ENCODE peak calls at places on chromosomes 7 and 10, in ten cellular contexts. One of them, this sample, is unnamed.
A peak's percentile ranks its signal among the peaks of the same experiment; 100 is the strongest.

GRCh38 chr7:50588937-50589336 is 23.7 kb upstream of the DDC start:
- DNase-seq in stimulated activated CD4-positive, alpha-beta T cell treated with anti-CD3 and anti-CD28 coated beads, TNF-alpha, amount 100 ng/mL, for 4 hours: no peak
- DNase-seq in C1 segment of cervical spinal cord: no peak
- DNase-seq in CD4-positive, alpha-beta T cell: no peak
- DNase-seq in iris pigment epithelial cell: no peak
- DNase-seq in cardiac fibroblast: no peak
- DNase-seq in M059J: no peak
- DNase-seq in left ventricle myocardium inferior: no peak
- DNase-seq in activated T-cell treated with anti-CD3 and anti-CD28 coated beads for 1 hour: no peak
- DNase-seq in GM23338: peak; percentile 75
- DNase-seq in this sample: peak; percentile 33

GRCh38 chr7:20331231-20331880 is 656 bp downstream of the ITGB8 start:
- DNase-seq in CD4-positive, alpha-beta T cell: no peak
- DNase-seq in cardiac fibroblast: peak; percentile 40
- DNase-seq in M059J: peak; percentile 51
- DNase-seq in left ventricle myocardium inferior: peak; percentile 30
- DNase-seq in stimulated activated CD4-positive, alpha-beta T cell treated with anti-CD3 and anti-CD28 coated beads, TNF-alpha, amount 100 ng/mL, for 4 hours: no peak
- DNase-seq in C1 segment of cervical spinal cord: peak; percentile 73
- DNase-seq in activated T-cell treated with anti-CD3 and anti-CD28 coated beads for 1 hour: no peak
- DNase-seq in iris pigment epithelial cell: peak; percentile 37
- DNase-seq in GM23338: peak; percentile 83
- DNase-seq in this sample: peak; percentile 74

GRCh38 chr7:90879924-90880323 is 283.8 kb downstream of the CDK14 start:
- DNase-seq in M059J: no peak
- DNase-seq in C1 segment of cervical spinal cord: no peak
- DNase-seq in activated T-cell treated with anti-CD3 and anti-CD28 coated beads for 1 hour: no peak
- DNase-seq in cardiac fibroblast: no peak
- DNase-seq in stimulated activated CD4-positive, alpha-beta T cell treated with anti-CD3 and anti-CD28 coated beads, TNF-alpha, amount 100 ng/mL, for 4 hours: no peak
- DNase-seq in left ventricle myocardium inferior: peak; percentile 40
- DNase-seq in GM23338: no peak
- DNase-seq in iris pigment epithelial cell: no peak
- DNase-seq in CD4-positive, alpha-beta T cell: no peak
- DNase-seq in this sample: no peak

GRCh38 chr7:114988755-114989154 is 66.9 kb downstream of the MDFIC start:
- DNase-seq in left ventricle myocardium inferior: peak; percentile 74
- DNase-seq in iris pigment epithelial cell: peak; percentile 87
- DNase-seq in cardiac fibroblast: peak; percentile 62
- DNase-seq in activated T-cell treated with anti-CD3 and anti-CD28 coated beads for 1 hour: no peak
- DNase-seq in GM23338: no peak
- DNase-seq in stimulated activated CD4-positive, alpha-beta T cell treated with anti-CD3 and anti-CD28 coated beads, TNF-alpha, amount 100 ng/mL, for 4 hours: no peak
- DNase-seq in M059J: peak; percentile 78
- DNase-seq in C1 segment of cervical spinal cord: no peak
- DNase-seq in CD4-positive, alpha-beta T cell: no peak
- DNase-seq in this sample: no peak

GRCh38 chr10:95214793-95215192 is 20.8 kb downstream of the ACSM6 start:
- DNase-seq in left ventricle myocardium inferior: no peak
- DNase-seq in iris pigment epithelial cell: peak; percentile 53
- DNase-seq in M059J: peak; percentile 73
- DNase-seq in CD4-positive, alpha-beta T cell: no peak
- DNase-seq in C1 segment of cervical spinal cord: no peak
- DNase-seq in cardiac fibroblast: peak; percentile 57
- DNase-seq in GM23338: no peak
- DNase-seq in activated T-cell treated with anti-CD3 and anti-CD28 coated beads for 1 hour: no peak
- DNase-seq in stimulated activated CD4-positive, alpha-beta T cell treated with anti-CD3 and anti-CD28 coated beads, TNF-alpha, amount 100 ng/mL, for 4 hours: no peak
- DNase-seq in this sample: no peak

GRCh38 chr7:40243076-40243475 is 108.3 kb downstream of the SUGCT start:
- DNase-seq in C1 segment of cervical spinal cord: no peak
- DNase-seq in stimulated activated CD4-positive, alpha-beta T cell treated with anti-CD3 and anti-CD28 coated beads, TNF-alpha, amount 100 ng/mL, for 4 hours: no peak
- DNase-seq in CD4-positive, alpha-beta T cell: no peak
- DNase-seq in M059J: no peak
- DNase-seq in cardiac fibroblast: no peak
- DNase-seq in left ventricle myocardium inferior: no peak
- DNase-seq in GM23338: no peak
- DNase-seq in activated T-cell treated with anti-CD3 and anti-CD28 coated beads for 1 hour: no peak
- DNase-seq in iris pigment epithelial cell: no peak
- DNase-seq in this sample: no peak

GRCh38 chr10:6044651-6045599 is 17.2 kb downstream of the IL2RA start:
- DNase-seq in activated T-cell treated with anti-CD3 and anti-CD28 coated beads for 1 hour: no peak
- DNase-seq in GM23338: no peak
- DNase-seq in C1 segment of cervical spinal cord: no peak
- DNase-seq in M059J: no peak
- DNase-seq in cardiac fibroblast: no peak
- DNase-seq in left ventricle myocardium inferior: no peak
- DNase-seq in CD4-positive, alpha-beta T cell: no peak
- DNase-seq in stimulated activated CD4-positive, alpha-beta T cell treated with anti-CD3 and anti-CD28 coated beads, TNF-alpha, amount 100 ng/mL, for 4 hours: no peak
- DNase-seq in iris pigment epithelial cell: no peak
- DNase-seq in this sample: no peak

GRCh38 chr7:139532636-139533035 is 9.2 kb downstream of the CLEC2L start:
- DNase-seq in stimulated activated CD4-positive, alpha-beta T cell treated with anti-CD3 and anti-CD28 coated beads, TNF-alpha, amount 100 ng/mL, for 4 hours: no peak
- DNase-seq in iris pigment epithelial cell: no peak
- DNase-seq in left ventricle myocardium inferior: no peak
- DNase-seq in activated T-cell treated with anti-CD3 and anti-CD28 coated beads for 1 hour: no peak
- DNase-seq in M059J: no peak
- DNase-seq in cardiac fibroblast: no peak
- DNase-seq in CD4-positive, alpha-beta T cell: no peak
- DNase-seq in GM23338: no peak
- DNase-seq in C1 segment of cervical spinal cord: no peak
- DNase-seq in this sample: no peak

GRCh38 chr7:154759989-154760388 is 242.9 kb downstream of the PAXIP1 start:
- DNase-seq in CD4-positive, alpha-beta T cell: no peak
- DNase-seq in M059J: no peak
- DNase-seq in activated T-cell treated with anti-CD3 and anti-CD28 coated beads for 1 hour: no peak
- DNase-seq in GM23338: no peak
- DNase-seq in left ventricle myocardium inferior: no peak
- DNase-seq in stimulated activated CD4-positive, alpha-beta T cell treated with anti-CD3 and anti-CD28 coated beads, TNF-alpha, amount 100 ng/mL, for 4 hours: no peak
- DNase-seq in iris pigment epithelial cell: no peak
- DNase-seq in C1 segment of cervical spinal cord: no peak
- DNase-seq in cardiac fibroblast: no peak
- DNase-seq in this sample: no peak

GRCh38 chr7:5779108-5779507 is 2.4 kb downstream of the RNF216 start:
- DNase-seq in stimulated activated CD4-positive, alpha-beta T cell treated with anti-CD3 and anti-CD28 coated beads, TNF-alpha, amount 100 ng/mL, for 4 hours: no peak
- DNase-seq in M059J: no peak
- DNase-seq in GM23338: no peak
- DNase-seq in C1 segment of cervical spinal cord: no peak
- DNase-seq in CD4-positive, alpha-beta T cell: no peak
- DNase-seq in iris pigment epithelial cell: no peak
- DNase-seq in left ventricle myocardium inferior: no peak
- DNase-seq in activated T-cell treated with anti-CD3 and anti-CD28 coated beads for 1 hour: no peak
- DNase-seq in cardiac fibroblast: no peak
- DNase-seq in this sample: no peak

GRCh38 chr7:136588216-136588615 is 280.2 kb upstream of the CHRM2 start:
- DNase-seq in GM23338: no peak
- DNase-seq in activated T-cell treated with anti-CD3 and anti-CD28 coated beads for 1 hour: no peak
- DNase-seq in iris pigment epithelial cell: no peak
- DNase-seq in stimulated activated CD4-positive, alpha-beta T cell treated with anti-CD3 and anti-CD28 coated beads, TNF-alpha, amount 100 ng/mL, for 4 hours: no peak
- DNase-seq in C1 segment of cervical spinal cord: no peak
- DNase-seq in CD4-positive, alpha-beta T cell: no peak
- DNase-seq in M059J: peak; percentile 5
- DNase-seq in left ventricle myocardium inferior: no peak
- DNase-seq in cardiac fibroblast: no peak
- DNase-seq in this sample: no peak

GRCh38 chr7:98329100-98329871 is 47.8 kb downstream of the BRI3 start:
- DNase-seq in stimulated activated CD4-positive, alpha-beta T cell treated with anti-CD3 and anti-CD28 coated beads, TNF-alpha, amount 100 ng/mL, for 4 hours: no peak
- DNase-seq in cardiac fibroblast: peak; percentile 78
- DNase-seq in CD4-positive, alpha-beta T cell: no peak
- DNase-seq in left ventricle myocardium inferior: peak; percentile 36
- DNase-seq in iris pigment epithelial cell: peak; percentile 50
- DNase-seq in activated T-cell treated with anti-CD3 and anti-CD28 coated beads for 1 hour: no peak
- DNase-seq in C1 segment of cervical spinal cord: no peak
- DNase-seq in M059J: no peak
- DNase-seq in GM23338: no peak
- DNase-seq in this sample: peak; percentile 39

GRCh38 chr7:322111-322671 is 32.2 kb downstream of the FOXL3 start:
- DNase-seq in iris pigment epithelial cell: peak; percentile 7
- DNase-seq in activated T-cell treated with anti-CD3 and anti-CD28 coated beads for 1 hour: peak; percentile 88
- DNase-seq in M059J: peak; percentile 40
- DNase-seq in cardiac fibroblast: peak; percentile 25
- DNase-seq in C1 segment of cervical spinal cord: no peak
- DNase-seq in left ventricle myocardium inferior: peak; percentile 72
- DNase-seq in stimulated activated CD4-positive, alpha-beta T cell treated with anti-CD3 and anti-CD28 coated beads, TNF-alpha, amount 100 ng/mL, for 4 hours: peak; percentile 84
- DNase-seq in GM23338: peak; percentile 76
- DNase-seq in CD4-positive, alpha-beta T cell: peak; percentile 67
- DNase-seq in this sample: peak; percentile 62

GRCh38 chr10:15712903-15713302 is 6.8 kb downstream of the ITGA8 start:
- DNase-seq in left ventricle myocardium inferior: no peak
- DNase-seq in activated T-cell treated with anti-CD3 and anti-CD28 coated beads for 1 hour: no peak
- DNase-seq in CD4-positive, alpha-beta T cell: no peak
- DNase-seq in C1 segment of cervical spinal cord: no peak
- DNase-seq in stimulated activated CD4-positive, alpha-beta T cell treated with anti-CD3 and anti-CD28 coated beads, TNF-alpha, amount 100 ng/mL, for 4 hours: no peak
- DNase-seq in GM23338: no peak
- DNase-seq in cardiac fibroblast: no peak
- DNase-seq in M059J: peak; percentile 25
- DNase-seq in iris pigment epithelial cell: peak; percentile 27
- DNase-seq in this sample: no peak

GRCh38 chr7:30470163-30470770 is 8.3 kb downstream of the NOD1 start:
- DNase-seq in left ventricle myocardium inferior: peak; percentile 48
- DNase-seq in CD4-positive, alpha-beta T cell: no peak
- DNase-seq in C1 segment of cervical spinal cord: no peak
- DNase-seq in stimulated activated CD4-positive, alpha-beta T cell treated with anti-CD3 and anti-CD28 coated beads, TNF-alpha, amount 100 ng/mL, for 4 hours: no peak
- DNase-seq in GM23338: no peak
- DNase-seq in cardiac fibroblast: peak; percentile 61
- DNase-seq in M059J: no peak
- DNase-seq in activated T-cell treated with anti-CD3 and anti-CD28 coated beads for 1 hour: no peak
- DNase-seq in iris pigment epithelial cell: peak; percentile 46
- DNase-seq in this sample: no peak

GRCh38 chr7:116780966-116781365 is 81.4 kb upstream of the CAPZA2 start:
- DNase-seq in C1 segment of cervical spinal cord: no peak
- DNase-seq in GM23338: peak; percentile 35
- DNase-seq in CD4-positive, alpha-beta T cell: no peak
- DNase-seq in cardiac fibroblast: no peak
- DNase-seq in iris pigment epithelial cell: no peak
- DNase-seq in left ventricle myocardium inferior: no peak
- DNase-seq in activated T-cell treated with anti-CD3 and anti-CD28 coated beads for 1 hour: no peak
- DNase-seq in M059J: no peak
- DNase-seq in stimulated activated CD4-positive, alpha-beta T cell treated with anti-CD3 and anti-CD28 coated beads, TNF-alpha, amount 100 ng/mL, for 4 hours: no peak
- DNase-seq in this sample: no peak

GRCh38 chr7:3705258-3705657 is 404.2 kb downstream of the SDK1 start:
- DNase-seq in stimulated activated CD4-positive, alpha-beta T cell treated with anti-CD3 and anti-CD28 coated beads, TNF-alpha, amount 100 ng/mL, for 4 hours: no peak
- DNase-seq in GM23338: no peak
- DNase-seq in M059J: no peak
- DNase-seq in left ventricle myocardium inferior: no peak
- DNase-seq in cardiac fibroblast: no peak
- DNase-seq in C1 segment of cervical spinal cord: no peak
- DNase-seq in activated T-cell treated with anti-CD3 and anti-CD28 coated beads for 1 hour: no peak
- DNase-seq in CD4-positive, alpha-beta T cell: no peak
- DNase-seq in iris pigment epithelial cell: no peak
- DNase-seq in this sample: no peak

GRCh38 chr10:78470267-78471103 is 436.8 kb downstream of the RPS24 start:
- DNase-seq in iris pigment epithelial cell: no peak
- DNase-seq in C1 segment of cervical spinal cord: no peak
- DNase-seq in left ventricle myocardium inferior: no peak
- DNase-seq in M059J: peak; percentile 89
- DNase-seq in activated T-cell treated with anti-CD3 and anti-CD28 coated beads for 1 hour: no peak
- DNase-seq in GM23338: no peak
- DNase-seq in stimulated activated CD4-positive, alpha-beta T cell treated with anti-CD3 and anti-CD28 coated beads, TNF-alpha, amount 100 ng/mL, for 4 hours: no peak
- DNase-seq in CD4-positive, alpha-beta T cell: no peak
- DNase-seq in cardiac fibroblast: no peak
- DNase-seq in this sample: no peak

GRCh38 chr10:122152544-122152943 is 118.6 kb upstream of the BTBD16 start:
- DNase-seq in CD4-positive, alpha-beta T cell: no peak
- DNase-seq in cardiac fibroblast: peak; percentile 68
- DNase-seq in left ventricle myocardium inferior: peak; percentile 89
- DNase-seq in M059J: no peak
- DNase-seq in activated T-cell treated with anti-CD3 and anti-CD28 coated beads for 1 hour: no peak
- DNase-seq in GM23338: no peak
- DNase-seq in stimulated activated CD4-positive, alpha-beta T cell treated with anti-CD3 and anti-CD28 coated beads, TNF-alpha, amount 100 ng/mL, for 4 hours: no peak
- DNase-seq in C1 segment of cervical spinal cord: peak; percentile 84
- DNase-seq in iris pigment epithelial cell: no peak
- DNase-seq in this sample: peak; percentile 58

GRCh38 chr10:79242620-79243152 is 104.6 kb upstream of the PPIF start:
- DNase-seq in cardiac fibroblast: peak; percentile 64
- DNase-seq in iris pigment epithelial cell: peak; percentile 88
- DNase-seq in left ventricle myocardium inferior: peak; percentile 74
- DNase-seq in CD4-positive, alpha-beta T cell: peak; percentile 37
- DNase-seq in C1 segment of cervical spinal cord: peak; percentile 38
- DNase-seq in GM23338: peak; percentile 73
- DNase-seq in activated T-cell treated with anti-CD3 and anti-CD28 coated beads for 1 hour: peak; percentile 24
- DNase-seq in stimulated activated CD4-positive, alpha-beta T cell treated with anti-CD3 and anti-CD28 coated beads, TNF-alpha, amount 100 ng/mL, for 4 hours: peak; percentile 41
- DNase-seq in M059J: no peak
- DNase-seq in this sample: no peak

GRCh38 chr7:12458520-12459131 is 55.0 kb upstream of the VWDE start:
- DNase-seq in activated T-cell treated with anti-CD3 and anti-CD28 coated beads for 1 hour: no peak
- DNase-seq in C1 segment of cervical spinal cord: no peak
- DNase-seq in stimulated activated CD4-positive, alpha-beta T cell treated with anti-CD3 and anti-CD28 coated beads, TNF-alpha, amount 100 ng/mL, for 4 hours: no peak
- DNase-seq in cardiac fibroblast: peak; percentile 62
- DNase-seq in M059J: peak; percentile 59
- DNase-seq in CD4-positive, alpha-beta T cell: no peak
- DNase-seq in GM23338: peak; percentile 70
- DNase-seq in left ventricle myocardium inferior: no peak
- DNase-seq in iris pigment epithelial cell: peak; percentile 43
- DNase-seq in this sample: peak; percentile 81

GRCh38 chr10:61804414-61804813 is 97.1 kb upstream of the ARID5B start:
- DNase-seq in stimulated activated CD4-positive, alpha-beta T cell treated with anti-CD3 and anti-CD28 coated beads, TNF-alpha, amount 100 ng/mL, for 4 hours: no peak
- DNase-seq in cardiac fibroblast: peak; percentile 60
- DNase-seq in CD4-positive, alpha-beta T cell: no peak
- DNase-seq in C1 segment of cervical spinal cord: no peak
- DNase-seq in left ventricle myocardium inferior: no peak
- DNase-seq in activated T-cell treated with anti-CD3 and anti-CD28 coated beads for 1 hour: no peak
- DNase-seq in iris pigment epithelial cell: peak; percentile 50
- DNase-seq in GM23338: no peak
- DNase-seq in M059J: peak; percentile 51
- DNase-seq in this sample: no peak

GRCh38 chr10:99328579-99329237 is 448 bp upstream of the CNNM1 start:
- DNase-seq in left ventricle myocardium inferior: no peak
- DNase-seq in GM23338: peak; percentile 40
- DNase-seq in stimulated activated CD4-positive, alpha-beta T cell treated with anti-CD3 and anti-CD28 coated beads, TNF-alpha, amount 100 ng/mL, for 4 hours: no peak
- DNase-seq in CD4-positive, alpha-beta T cell: no peak
- DNase-seq in activated T-cell treated with anti-CD3 and anti-CD28 coated beads for 1 hour: no peak
- DNase-seq in C1 segment of cervical spinal cord: no peak
- DNase-seq in iris pigment epithelial cell: no peak
- DNase-seq in cardiac fibroblast: no peak
- DNase-seq in M059J: peak; percentile 41
- DNase-seq in this sample: no peak

GRCh38 chr10:21953585-21954057 is 49.9 kb downstream of the DNAJC1 start:
- DNase-seq in cardiac fibroblast: peak; percentile 74
- DNase-seq in iris pigment epithelial cell: peak; percentile 72
- DNase-seq in stimulated activated CD4-positive, alpha-beta T cell treated with anti-CD3 and anti-CD28 coated beads, TNF-alpha, amount 100 ng/mL, for 4 hours: no peak
- DNase-seq in left ventricle myocardium inferior: no peak
- DNase-seq in CD4-positive, alpha-beta T cell: no peak
- DNase-seq in M059J: peak; percentile 26
- DNase-seq in GM23338: peak; percentile 70
- DNase-seq in activated T-cell treated with anti-CD3 and anti-CD28 coated beads for 1 hour: no peak
- DNase-seq in C1 segment of cervical spinal cord: no peak
- DNase-seq in this sample: peak; percentile 50

GRCh38 chr10:11178606-11179221 is 161.0 kb downstream of the CELF2 start:
- DNase-seq in CD4-positive, alpha-beta T cell: peak; percentile 90
- DNase-seq in stimulated activated CD4-positive, alpha-beta T cell treated with anti-CD3 and anti-CD28 coated beads, TNF-alpha, amount 100 ng/mL, for 4 hours: no peak
- DNase-seq in activated T-cell treated with anti-CD3 and anti-CD28 coated beads for 1 hour: peak; percentile 62
- DNase-seq in M059J: peak; percentile 6
- DNase-seq in iris pigment epithelial cell: no peak
- DNase-seq in C1 segment of cervical spinal cord: no peak
- DNase-seq in left ventricle myocardium inferior: peak; percentile 46
- DNase-seq in GM23338: no peak
- DNase-seq in cardiac fibroblast: no peak
- DNase-seq in this sample: peak; percentile 34

GRCh38 chr7:91420606-91421390 is 156.6 kb downstream of the FZD1 start:
- DNase-seq in CD4-positive, alpha-beta T cell: no peak
- DNase-seq in activated T-cell treated with anti-CD3 and anti-CD28 coated beads for 1 hour: no peak
- DNase-seq in M059J: no peak
- DNase-seq in C1 segment of cervical spinal cord: no peak
- DNase-seq in iris pigment epithelial cell: no peak
- DNase-seq in GM23338: peak; percentile 73
- DNase-seq in left ventricle myocardium inferior: no peak
- DNase-seq in cardiac fibroblast: no peak
- DNase-seq in stimulated activated CD4-positive, alpha-beta T cell treated with anti-CD3 and anti-CD28 coated beads, TNF-alpha, amount 100 ng/mL, for 4 hours: no peak
- DNase-seq in this sample: no peak

GRCh38 chr7:101947899-101948298 is 130.5 kb downstream of the CUX1 start:
- DNase-seq in iris pigment epithelial cell: no peak
- DNase-seq in cardiac fibroblast: peak; percentile 36
- DNase-seq in CD4-positive, alpha-beta T cell: no peak
- DNase-seq in C1 segment of cervical spinal cord: no peak
- DNase-seq in M059J: no peak
- DNase-seq in activated T-cell treated with anti-CD3 and anti-CD28 coated beads for 1 hour: no peak
- DNase-seq in left ventricle myocardium inferior: peak; percentile 82
- DNase-seq in GM23338: peak; percentile 56
- DNase-seq in stimulated activated CD4-positive, alpha-beta T cell treated with anti-CD3 and anti-CD28 coated beads, TNF-alpha, amount 100 ng/mL, for 4 hours: no peak
- DNase-seq in this sample: no peak

GRCh38 chr7:27143022-27143949 is at the start of gene HOXA5:
- DNase-seq in GM23338: peak; percentile 91
- DNase-seq in C1 segment of cervical spinal cord: peak; percentile 80
- DNase-seq in activated T-cell treated with anti-CD3 and anti-CD28 coated beads for 1 hour: no peak
- DNase-seq in M059J: peak; percentile 89
- DNase-seq in CD4-positive, alpha-beta T cell: no peak
- DNase-seq in stimulated activated CD4-positive, alpha-beta T cell treated with anti-CD3 and anti-CD28 coated beads, TNF-alpha, amount 100 ng/mL, for 4 hours: no peak
- DNase-seq in cardiac fibroblast: peak; percentile 62
- DNase-seq in left ventricle myocardium inferior: no peak
- DNase-seq in iris pigment epithelial cell: no peak
- DNase-seq in this sample: peak; percentile 98